ENCODE peak calls at places on chromosomes 13 and 19, in five cellular contexts. E is H9, K is H1, N is IMR-90, G is mesenchymal stem cell. M is an unnamed sample.

GRCh38 chr13:26449063-26449848 is 108.2 kb upstream of the WASF3 start:
- DNase-seq in E (no peak), K (no peak), N (peak), G (no peak), M (no peak)

GRCh38 chr19:48210005-48210404 is 39.5 kb downstream of the ZSWIM9 start:
- DNase-seq in E (no peak), K (no peak), N (no peak), G (no peak), M (no peak)

GRCh38 chr19:3478409-3479176 is 1.7 kb downstream of the SMIM24 start:
- DNase-seq in E (peak), K (no peak), N (no peak), G (no peak), M (no peak)

GRCh38 chr19:23415561-23416191 is 20.4 kb upstream of the ZNF91 start:
- DNase-seq in E (peak), K (peak), N (no peak), G (peak), M (peak)

GRCh38 chr13:29294869-29295268 is 300.6 kb downstream of the SLC7A1 start:
- DNase-seq in E (no peak), K (no peak), N (no peak), G (no peak), M (no peak)

GRCh38 chr13:110319774-110320509 is 12.9 kb downstream of the COL4A2 start:
- DNase-seq in E (peak), K (no peak), N (peak), G (peak), M (no peak)

GRCh38 chr19:4115050-4115817 is 8.7 kb downstream of the MAP2K2 start:
- DNase-seq in E (no peak), K (no peak), N (no peak), G (no peak), M (no peak)

GRCh38 chr19:7366701-7367420 is 18.1 kb downstream of the ARHGEF18 start:
- DNase-seq in E (no peak), K (no peak), N (peak), G (peak), M (no peak)

GRCh38 chr19:46303702-46304397 is 7.0 kb downstream of the HIF3A start:
- DNase-seq in E (peak), K (peak), N (no peak), G (peak), M (peak)

GRCh38 chr19:850221-850978 is 1.7 kb upstream of the ELANE start:
- DNase-seq in E (peak), K (no peak), N (peak), G (peak), M (no peak)

GRCh38 chr19:30662211-30662861 is 290.2 kb downstream of the ZNF536 start:
- DNase-seq in E (no peak), K (no peak), N (no peak), G (no peak), M (no peak)

GRCh38 chr13:113835461-113836274 is 28.2 kb downstream of the GAS6 start:
- DNase-seq in E (no peak), K (no peak), N (peak), G (peak), M (no peak)

GRCh38 chr13:43242040-43242439 is 218.7 kb downstream of the DNAJC15 start:
- DNase-seq in E (no peak), K (no peak), N (peak), G (no peak), M (no peak)

GRCh38 chr13:106100261-106100919 is 435.1 kb downstream of the EFNB2 start:
- DNase-seq in E (peak), K (peak), N (no peak), G (no peak), M (peak)

GRCh38 chr19:18109363-18109730 is 11.8 kb downstream of the MAST3 start:
- DNase-seq in E (no peak), K (no peak), N (no peak), G (no peak), M (no peak)

GRCh38 chr19:21143846-21144245 is 2.0 kb downstream of the ZNF431 start:
- DNase-seq in E (no peak), K (no peak), N (no peak), G (peak), M (no peak)

GRCh38 chr13:39148513-39148961 is 110.3 kb downstream of the NHLRC3 start:
- DNase-seq in E (no peak), K (no peak), N (no peak), G (peak), M (no peak)

GRCh38 chr19:17329061-17329767 is 5.4 kb downstream of the ANO8 start:
- DNase-seq in E (no peak), K (no peak), N (no peak), G (no peak), M (no peak)

GRCh38 chr19:50739841-50740426 is 16.8 kb downstream of the CLEC11A start:
- DNase-seq in E (peak), K (no peak), N (no peak), G (no peak), M (no peak)

GRCh38 chr13:51978836-51979556 is 32.3 kb downstream of the ATP7B start:
- DNase-seq in E (no peak), K (no peak), N (no peak), G (no peak), M (no peak)

GRCh38 chr13:60019119-60019993 is 144.4 kb downstream of the DIAPH3 start:
- DNase-seq in E (no peak), K (no peak), N (peak), G (peak), M (no peak)

GRCh38 chr13:47326061-47326460 is 429.2 kb upstream of the HTR2A start:
- DNase-seq in E (no peak), K (no peak), N (peak), G (peak), M (no peak)

GRCh38 chr19:55262359-55262758 is 3.5 kb upstream of the PPP6R1 start:
- DNase-seq in E (no peak), K (no peak), N (no peak), G (no peak), M (no peak)

GRCh38 chr19:10228925-10229324 is 2.2 kb downstream of the S1PR2 start:
- DNase-seq in E (peak), K (no peak), N (peak), G (peak), M (no peak)

GRCh38 chr13:101416181-101417042 is at the start of gene NALCN:
- DNase-seq in E (peak), K (no peak), N (no peak), G (peak), M (peak)
- H4K91ac ChIP-seq in E (no peak), K (no peak), N (peak), G (peak), M (no peak)

DNA sequence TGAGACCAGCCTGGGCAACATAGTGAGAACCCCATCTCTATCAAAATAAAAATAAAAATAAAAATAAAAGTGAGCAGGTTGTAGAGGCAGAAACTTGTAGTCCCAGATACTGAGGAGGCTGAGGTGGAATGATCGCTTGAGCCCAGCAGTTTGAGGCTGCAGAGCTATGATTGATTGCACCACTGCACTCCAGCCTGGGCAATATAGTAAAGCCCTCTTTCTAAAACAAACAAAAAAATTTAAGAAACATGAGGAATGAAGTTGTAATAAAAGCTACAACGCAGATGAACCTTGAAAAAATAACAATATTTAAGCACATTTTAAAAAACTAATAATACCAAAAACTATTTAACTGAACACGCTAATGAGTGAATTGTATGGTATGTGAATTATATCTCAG is 919.3 kb downstream of the UQCRFS1 start:
- DNase-seq in E (no peak), K (no peak), N (no peak), G (no peak), M (no peak)
- H2AK5ac ChIP-seq in E (no peak), K (no peak), N (no peak), G (no peak), M (no peak)

DNA sequence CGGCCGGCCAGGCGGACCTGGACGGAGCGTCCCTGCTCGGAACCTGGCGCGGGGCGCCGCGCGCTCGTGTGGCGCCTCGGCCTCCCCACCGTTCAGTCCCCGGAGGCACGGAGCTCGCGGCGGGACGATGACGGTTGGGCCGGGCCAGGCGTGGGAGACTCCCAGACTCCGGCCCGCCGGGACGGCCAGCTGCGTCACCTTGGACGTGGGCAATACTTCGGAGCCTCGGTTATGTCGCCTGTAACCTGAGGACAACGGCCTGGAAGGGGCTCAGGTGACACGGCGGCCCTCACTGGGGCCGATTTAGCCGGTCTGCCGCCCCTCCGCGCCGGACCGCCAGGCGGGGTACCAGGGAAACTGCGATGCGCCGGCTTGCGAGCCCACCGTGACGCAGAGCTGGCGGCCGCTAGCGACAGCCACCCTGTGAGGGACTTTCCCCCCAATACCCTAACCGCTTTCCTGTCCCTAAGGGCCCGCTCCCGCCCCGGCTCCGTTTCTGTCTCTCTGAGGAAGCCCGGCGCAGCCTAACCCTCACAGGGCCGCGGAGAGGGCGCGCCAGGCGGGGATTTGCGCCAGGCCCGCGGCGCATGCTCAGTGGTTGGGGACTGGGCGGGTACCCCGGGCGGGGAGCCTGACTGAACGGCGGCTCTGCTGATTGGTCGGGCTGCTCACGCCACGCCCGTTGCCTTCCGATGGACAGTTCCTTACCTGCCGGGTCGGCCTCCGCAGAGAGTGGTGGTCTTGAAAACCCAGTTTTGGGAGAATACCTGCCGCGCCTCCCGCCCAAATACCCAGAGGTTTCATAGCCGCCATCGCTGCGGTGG is 109.5 kb upstream of the DOCK9 start:
- DNase-seq in E (peak), K (peak), N (peak), G (peak), M (peak)
- H3K4ac ChIP-seq in E (no peak), K (no peak), N (no peak), G (peak), M (no peak)

DNA sequence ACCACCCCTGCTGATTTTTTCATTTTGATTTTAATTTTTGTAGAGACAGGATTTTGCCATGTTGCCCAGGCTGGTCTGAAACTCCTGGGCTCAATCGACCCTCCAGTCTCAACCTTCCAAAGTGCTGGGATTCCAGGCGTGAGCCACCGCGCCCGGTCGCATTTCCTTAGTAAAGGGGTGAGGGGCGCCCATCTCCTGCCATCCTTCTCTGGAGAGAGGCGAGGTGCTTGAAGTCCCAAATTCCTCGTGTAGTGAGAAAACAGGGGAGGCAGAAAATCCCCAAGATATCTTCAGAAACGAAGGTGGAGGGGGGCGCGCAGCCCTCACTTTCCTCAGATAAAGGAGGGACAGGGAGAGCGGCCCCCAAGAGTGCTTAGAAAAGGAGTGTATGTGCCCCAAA is 21.0 kb upstream of the GATAD2A start:
- DNase-seq in E (no peak), K (no peak), N (no peak), G (no peak), M (no peak)
- H4K91ac ChIP-seq in E (peak), K (no peak), N (peak), G (no peak), M (no peak)

M was measured in neuronal stem cell.